ENCODE peak calls at places on chromosome 3, in nine cellular contexts. Z is NCI-H345; A is stimulated activated CD8-positive, alpha-beta memory T cell treated with anti-CD3 and anti-CD28 coated beads, Interleukin-15, amount 100 ng/mL, for 1 hour; E is PC-3; S is activated T-helper 2 cell treated with anti-CD3 and anti-CD28 coated beads, Interferon-gamma antibody, Interleukin-2, Interleukin-4, amounts not matched to agents 10 μg/mL and 5 μg/mL and 100 μg/mL, durations not matched to agents 14 hours and 24 hours and 36 hours; H is islet precursor cell; C is kidney tubule cell; V is NCI-H1436; J is posterior vena cava. U is an unnamed sample.

GRCh38 chr3:124574012-124574411 is 156.2 kb upstream of the UMPS start:
- DNase-seq in E (no peak), H (no peak), C (no peak), J (no peak), A (no peak), Z (no peak), V (no peak), S (no peak), U (no peak)

GRCh38 chr3:39378092-39378491 is 5.1 kb upstream of the SLC25A38 start:
- DNase-seq in E (peak), J (no peak), Z (no peak), C (peak), S (peak), H (peak), V (no peak), A (peak), U (no peak)

GRCh38 chr3:57983734-57984518 is 24.3 kb upstream of the FLNB start:
- DNase-seq in C (peak), S (peak), H (no peak), V (no peak), A (peak), Z (no peak), J (peak), E (peak), U (no peak)

GRCh38 chr3:142796823-142797222 is 73.0 kb downstream of the TRPC1 start:
- DNase-seq in C (no peak), S (no peak), V (no peak), A (no peak), J (no peak), H (no peak), E (no peak), Z (no peak), U (no peak)

GRCh38 chr3:139564290-139564861 is 24.8 kb upstream of the RBP1 start:
- DNase-seq in Z (peak), S (no peak), A (no peak), E (no peak), C (peak), H (peak), V (no peak), J (no peak), U (peak)

GRCh38 chr3:126711361-126711760 is 7.3 kb downstream of the CHCHD6 start:
- DNase-seq in V (no peak), S (no peak), A (no peak), H (no peak), E (no peak), Z (no peak), C (no peak), J (no peak), U (no peak)

GRCh38 chr3:71185733-71186455 is 397.6 kb downstream of the FOXP1 start:
- DNase-seq in J (no peak), Z (no peak), S (no peak), A (no peak), V (no peak), C (peak), H (no peak), E (peak), U (peak)

GRCh38 chr3:29554584-29554983 is 273.7 kb downstream of the RBMS3 start:
- DNase-seq in J (no peak), A (no peak), V (no peak), Z (no peak), S (no peak), E (no peak), H (no peak), C (no peak), U (no peak)

GRCh38 chr3:25558106-25558505 is 106.6 kb downstream of the TOP2B start:
- DNase-seq in E (no peak), C (no peak), Z (no peak), V (no peak), H (no peak), A (no peak), J (no peak), S (no peak), U (no peak)

GRCh38 chr3:150414273-150414672 is 6.2 kb downstream of the TSC22D2 start:
- DNase-seq in H (no peak), E (peak), J (no peak), V (no peak), C (peak), A (no peak), Z (no peak), S (no peak), U (no peak)

GRCh38 chr3:42729404-42730145 is 27.0 kb upstream of the HHATL start:
- DNase-seq in J (no peak), A (no peak), C (no peak), E (no peak), S (no peak), H (peak), V (no peak), Z (no peak), U (no peak)

GRCh38 chr3:115071611-115072010 is 75.5 kb downstream of the ZBTB20 start:
- DNase-seq in H (no peak), E (no peak), V (no peak), Z (no peak), J (no peak), C (peak), A (no peak), S (no peak), U (no peak)

GRCh38 chr3:190615607-190616006 is 101.7 kb downstream of the IL1RAP start:
- DNase-seq in J (no peak), V (no peak), C (no peak), Z (no peak), S (no peak), E (no peak), A (no peak), H (no peak), U (no peak)

GRCh38 chr3:97687734-97688133 is 76.8 kb upstream of the ARL6 start:
- DNase-seq in A (no peak), S (no peak), E (peak), Z (no peak), V (no peak), J (no peak), H (peak), C (peak), U (no peak)

GRCh38 chr3:111035316-111035715 is 36.3 kb upstream of the NECTIN3 start:
- DNase-seq in Z (no peak), S (no peak), C (no peak), J (no peak), E (no peak), V (no peak), H (no peak), A (no peak), U (peak)